ENCODE peak calls at places on chromosomes 1 and 21, in seven cellular contexts. W is psoas muscle, D is heart left ventricle, C is A549, B is HFF-Myc, R is progenitor cell of endocrine pancreas, F is DND-41. P is an unnamed sample.

GRCh38 chr1:171965802-171966201 is 124.5 kb downstream of the DNM3 start:
- DNase-seq in F (no peak), C (no peak), D (no peak), B (no peak), W (no peak), R (no peak), P (peak)

GRCh38 chr1:238681021-238681420 is 705.3 kb upstream of the CHRM3 start:
- DNase-seq in D (no peak), B (no peak), R (no peak), C (peak), F (no peak), W (no peak), P (peak)

GRCh38 chr1:28526886-28527285 is 21.0 kb downstream of the RCC1 start:
- DNase-seq in C (peak), B (no peak), F (no peak), W (no peak), D (no peak), R (no peak), P (peak)

GRCh38 chr1:106956721-106957120 is 99.8 kb upstream of the PRMT6 start:
- DNase-seq in D (no peak), F (no peak), B (peak), W (no peak), C (no peak), R (no peak), P (no peak)

GRCh38 chr1:221188531-221188930 is 309.3 kb downstream of the HLX start:
- DNase-seq in C (no peak), F (no peak), B (no peak), R (no peak), D (no peak), W (no peak), P (no peak)

GRCh38 chr1:174274452-174274851 is 115.1 kb downstream of the RABGAP1L start:
- DNase-seq in W (no peak), C (no peak), R (no peak), B (no peak), D (no peak), F (no peak), P (no peak)

GRCh38 chr1:59972216-59972924 is 45.8 kb upstream of the CYP2J2 start:
- DNase-seq in W (no peak), R (no peak), C (no peak), F (no peak), D (no peak), B (no peak), P (no peak)

GRCh38 chr1:209674957-209675566 is at the start of gene G0S2:
- DNase-seq in R (peak), C (no peak), D (peak), W (peak), B (no peak), F (no peak), P (peak)

GRCh38 chr21:42262826-42263225 is 43.9 kb downstream of the ABCG1 start:
- DNase-seq in R (no peak), D (peak), F (no peak), B (no peak), C (peak), W (peak), P (no peak)

GRCh38 chr1:39609618-39610331 is 29.7 kb downstream of the HEYL start:
- DNase-seq in F (peak), R (peak), B (no peak), W (peak), C (peak), D (peak), P (peak)

GRCh38 chr1:152220166-152221163 is 3.5 kb downstream of the HRNR start:
- DNase-seq in R (no peak), B (no peak), W (no peak), D (no peak), C (no peak), F (no peak), P (no peak)

GRCh38 chr1:154502066-154502741 is at the start of the genes SHE and TDRD10:
- DNase-seq in D (peak), C (no peak), B (no peak), F (no peak), R (peak), W (peak), P (no peak)

GRCh38 chr1:234554157-234554477 is 55.9 kb downstream of the IRF2BP2 start:
- DNase-seq in F (no peak), C (no peak), D (no peak), R (no peak), B (no peak), W (no peak), P (no peak)

GRCh38 chr1:223479718-223480425 is 86.7 kb downstream of the CCDC185 start:
- DNase-seq in D (peak), R (no peak), B (no peak), W (no peak), C (peak), F (no peak), P (no peak)

GRCh38 chr1:58395355-58395754 is 151.2 kb downstream of the OMA1 start:
- DNase-seq in R (no peak), D (no peak), W (no peak), C (peak), F (no peak), B (peak), P (peak)

GRCh38 chr1:31511848-31512615 is 64.3 kb upstream of the TINAGL1 start:
- DNase-seq in C (no peak), R (no peak), B (no peak), W (no peak), D (no peak), F (no peak), P (no peak)

GRCh38 chr1:218475275-218475674 is 130.1 kb downstream of the TGFB2 start:
- DNase-seq in R (no peak), C (peak), B (no peak), D (no peak), W (no peak), F (no peak), P (no peak)

GRCh38 chr1:230394741-230395140 is 31.4 kb downstream of the PGBD5 start:
- DNase-seq in C (no peak), R (no peak), W (no peak), F (no peak), D (no peak), B (no peak), P (no peak)

GRCh38 chr1:119766374-119766794 is 2.3 kb downstream of the HMGCS2 start:
- DNase-seq in R (no peak), D (no peak), B (no peak), C (peak), W (no peak), F (no peak), P (no peak)

DNA sequence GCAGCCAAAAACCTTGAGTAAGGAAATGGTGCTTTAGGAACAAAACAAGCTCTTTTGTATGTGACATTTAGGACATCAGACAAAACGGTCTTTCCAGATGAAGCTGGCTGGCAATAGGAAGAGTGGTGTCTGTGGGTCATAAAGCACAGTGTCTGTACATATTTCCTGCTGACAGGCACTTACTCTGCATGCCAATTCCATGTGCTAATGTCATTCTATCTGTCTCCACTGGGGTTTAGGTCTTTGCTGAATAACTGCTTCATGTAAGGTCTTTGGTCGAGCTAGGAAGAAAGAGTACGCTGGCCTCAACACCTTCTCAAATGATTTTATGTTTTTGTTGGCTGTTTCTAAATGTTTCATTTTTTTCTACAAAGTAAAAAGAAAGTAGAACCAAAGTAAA is 163.5 kb downstream of the BRINP2 start:
- DNase-seq in B (no peak), R (no peak), C (peak), W (no peak), D (no peak), F (no peak), P (no peak)
- TF ChIP-seq CTCF in B (no peak), R (peak), C (no peak), W (peak), D (peak), F (no peak), P (no peak)

DNA sequence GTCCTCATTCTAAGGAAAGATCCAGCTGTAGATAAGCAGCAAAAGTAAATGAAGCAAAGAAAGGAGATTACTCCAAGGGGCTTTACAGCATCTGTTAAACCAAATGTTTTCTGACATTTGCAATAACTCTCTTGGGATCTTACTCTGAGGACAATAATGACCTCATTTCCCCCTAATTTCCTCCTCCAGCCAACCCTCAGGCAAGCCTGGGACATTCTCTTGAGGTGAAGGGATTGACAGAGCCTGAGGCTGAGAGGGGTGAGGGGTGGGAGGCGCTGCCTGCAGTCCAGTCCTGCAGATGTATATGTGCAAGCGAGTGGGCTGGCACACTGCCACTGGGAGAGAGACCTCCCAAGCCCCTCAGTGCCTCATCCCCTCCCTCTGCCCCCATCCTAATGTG is 40.6 kb upstream of the NEK2 start:
- DNase-seq in B (no peak), C (no peak), D (peak), R (no peak), F (no peak), W (no peak), P (no peak)
- TF ChIP-seq CTCF in B (no peak), C (no peak), D (no peak), R (no peak), F (no peak), W (no peak), P (no peak)

DNA sequence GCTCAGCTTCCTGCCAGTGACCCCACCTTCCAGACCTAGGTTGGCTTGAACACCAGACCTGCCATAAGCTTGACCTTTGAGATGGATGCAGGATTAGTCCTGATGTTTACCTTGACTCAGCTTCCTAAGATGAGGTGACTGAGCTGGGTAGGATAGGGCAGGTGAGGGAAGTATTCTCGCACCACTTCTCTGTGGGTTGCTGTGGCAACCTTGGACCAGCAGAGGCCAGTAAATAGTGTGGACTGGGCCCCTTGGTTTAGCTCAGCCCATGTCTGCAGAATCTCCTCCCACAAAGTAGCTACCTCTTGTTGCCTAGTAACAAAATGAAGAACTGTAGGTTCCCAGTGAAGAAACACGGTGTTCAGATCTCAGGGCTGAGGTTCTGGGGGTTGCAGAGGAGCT is 8.4 kb downstream of the RPS6KA1 start:
- DNase-seq in D (no peak), F (no peak), W (no peak), R (no peak), B (no peak), C (peak), P (peak)
- TF ChIP-seq CTCF in D (peak), F (peak), W (no peak), R (peak), B (peak), C (peak), P (peak)

DNA sequence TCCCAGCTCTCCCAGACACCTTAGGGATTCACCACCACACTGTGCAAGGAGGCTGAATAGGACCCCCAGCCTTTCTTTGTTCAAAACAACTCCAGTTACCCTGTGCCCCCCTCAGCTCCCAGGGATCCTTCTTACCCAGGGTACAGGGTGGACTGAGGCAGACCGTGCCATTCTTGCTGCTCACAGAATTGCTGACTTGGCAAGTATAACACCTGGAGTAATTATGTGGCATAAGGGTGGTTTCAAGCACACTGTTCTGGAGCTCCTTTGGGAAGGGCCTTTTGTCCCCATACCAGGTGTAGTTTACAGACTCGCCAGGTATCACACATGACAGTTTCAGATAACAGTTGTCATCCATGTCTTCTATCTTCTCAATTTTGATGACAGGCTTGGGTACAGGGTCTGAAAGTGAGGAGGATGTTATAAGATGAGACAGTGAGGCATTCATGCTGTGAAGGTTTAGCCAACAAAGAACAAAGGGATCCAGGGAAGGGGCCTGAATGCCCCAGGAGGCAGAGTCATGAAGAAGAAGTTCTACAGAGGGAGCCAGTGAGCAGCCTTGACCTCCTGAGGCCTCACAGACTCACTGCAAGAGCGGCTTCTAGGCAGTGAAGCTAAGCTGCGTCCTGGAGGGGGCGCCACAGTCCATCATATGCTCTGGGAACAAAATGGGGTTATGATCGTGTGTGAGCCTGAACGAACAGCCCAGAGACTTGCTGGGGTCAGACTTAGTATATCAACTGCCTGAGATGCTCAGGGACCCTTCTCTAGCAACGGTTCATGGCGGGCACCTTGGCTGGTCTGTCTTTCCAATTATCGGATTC is 30.3 kb downstream of the CD48 start:
- DNase-seq in W (peak), D (peak), R (peak), C (peak), B (peak), F (peak), P (peak)
- TF ChIP-seq CTCF in W (peak), D (peak), R (peak), C (peak), B (peak), F (peak), P (peak)

GRCh38 chr21:31559368-31560119 is 99.9 kb upstream of the SOD1 start:
- DNase-seq in D (peak), R (peak), F (peak), C (peak), W (peak), B (peak), P (no peak)
- TF ChIP-seq CTCF in D (no peak), R (no peak), F (peak), C (no peak), W (no peak), B (no peak), P (no peak)

DNA sequence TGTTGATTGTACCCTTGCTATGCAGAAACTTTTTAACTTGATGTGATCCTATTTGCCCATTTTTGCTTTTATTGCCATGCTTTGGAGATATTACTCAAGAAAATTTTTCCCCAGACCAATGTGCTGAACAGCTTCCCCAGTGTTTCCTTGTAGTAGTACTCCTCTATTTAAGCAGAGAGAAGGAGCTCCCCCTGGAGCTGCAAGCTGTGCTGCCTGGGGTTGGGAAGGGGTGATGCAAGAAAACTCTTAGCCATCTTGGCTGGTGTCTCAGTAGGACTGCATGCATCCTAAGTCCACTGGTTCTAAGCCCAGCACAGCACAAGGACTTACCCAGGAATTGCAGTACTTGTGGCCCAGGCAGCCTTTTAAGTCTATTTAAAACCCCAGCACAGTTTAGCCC is 121.6 kb downstream of the NTMT2 start:
- DNase-seq in D (no peak), B (no peak), C (no peak), F (no peak), R (no peak), W (no peak), P (peak)
- TF ChIP-seq CTCF in D (peak), B (peak), C (no peak), F (peak), R (no peak), W (no peak), P (no peak)

GRCh38 chr1:215526147-215526845 is 40.8 kb upstream of the KCTD3 start:
- DNase-seq in B (no peak), F (no peak), W (no peak), C (peak), R (no peak), D (no peak), P (peak)

GRCh38 chr1:215523906-215524305 is 43.2 kb upstream of the KCTD3 start:
- DNase-seq in B (no peak), W (no peak), R (no peak), C (no peak), F (no peak), D (no peak), P (peak)

GRCh38 chr1:215529571-215529970 is 37.5 kb upstream of the KCTD3 start:
- DNase-seq in C (no peak), F (no peak), D (no peak), W (no peak), B (no peak), R (no peak), P (no peak)

GRCh38 chr1:215529111-215529510 is 38.0 kb upstream of the KCTD3 start:
- DNase-seq in F (no peak), C (no peak), W (no peak), B (no peak), R (no peak), D (no peak), P (no peak)

DNA sequence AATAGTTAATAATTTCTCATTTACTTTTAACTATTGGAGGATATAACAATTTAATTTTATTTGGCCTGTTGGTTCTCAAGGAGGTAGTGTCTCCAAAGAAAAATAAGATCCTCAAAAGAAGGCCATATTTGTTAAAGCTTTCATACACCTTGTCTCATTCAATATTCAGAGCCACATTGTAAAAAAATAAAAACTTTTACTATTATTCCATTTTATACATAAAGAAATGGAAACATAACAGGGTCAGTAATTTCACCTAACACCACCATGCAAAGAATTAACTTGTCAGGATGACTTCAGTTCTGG is 40.3 kb upstream of the KCTD3 start:
- DNase-seq in D (no peak), W (no peak), F (no peak), R (no peak), B (no peak), C (no peak), P (no peak)
- TF ChIP-seq CTCF in D (no peak), W (no peak), F (no peak), R (no peak), B (no peak), C (no peak), P (peak)

DNA sequence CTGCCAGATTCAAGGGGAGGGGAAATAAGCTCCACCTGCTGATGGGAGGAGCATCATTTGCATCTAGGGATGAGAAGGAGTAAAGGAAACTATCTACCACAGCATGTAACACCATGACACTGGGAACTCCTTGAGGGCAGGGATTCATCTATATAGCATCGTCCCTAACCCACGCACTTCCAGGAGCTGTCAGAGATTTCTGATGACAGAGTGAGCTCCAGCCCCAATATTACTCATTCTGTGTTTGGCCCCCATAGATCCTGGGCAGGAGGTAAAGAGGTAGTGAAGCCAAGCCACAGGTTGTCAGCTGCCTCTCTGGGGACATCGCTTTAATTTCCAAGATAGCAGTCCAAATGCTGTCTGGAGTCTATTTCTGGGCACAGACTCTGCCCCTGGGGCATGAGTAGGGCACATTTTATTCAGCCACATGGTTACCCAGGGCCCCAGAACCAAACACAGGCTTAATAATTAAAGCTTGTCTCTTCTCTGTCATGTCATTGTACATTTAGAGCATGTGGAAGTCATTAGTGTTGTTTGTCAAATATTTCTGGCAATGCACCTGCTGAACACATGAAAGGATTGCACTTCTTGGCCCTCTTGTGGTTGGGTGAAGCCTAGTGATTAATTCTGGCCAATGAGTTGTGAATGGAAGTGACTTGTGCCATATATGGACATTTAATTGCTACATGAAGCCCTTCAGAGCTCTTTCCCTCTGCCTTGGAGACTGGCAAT is 105.9 kb upstream of the POU3F1 start:
- DNase-seq in B (peak), R (no peak), D (no peak), C (peak), F (no peak), W (no peak), P (no peak)
- TF ChIP-seq CTCF in B (peak), R (peak), D (peak), C (no peak), F (no peak), W (peak), P (peak)